ENCODE peak calls at places on chromosome 4, in six cellular contexts. One of them, this sample, is unnamed.

GRCh38 chr4:76216975-76217814 is 3.6 kb upstream of the SCARB2 start:
- DNase-seq in NCI-H526 treated with DMSO at 0.1 percent for 48 hours: no peak
- DNase-seq in CD4-positive, CD25-positive, alpha-beta regulatory T cell: no peak
- DNase-seq in HT1080: no peak
- DNase-seq in neural crest cell: no peak
- DNase-seq in ascending aorta: no peak
- DNase-seq in this sample: no peak

GRCh38 chr4:153409924-153410501 is 56.1 kb upstream of the TMEM131L start:
- DNase-seq in NCI-H526 treated with DMSO at 0.1 percent for 48 hours: no peak
- DNase-seq in CD4-positive, CD25-positive, alpha-beta regulatory T cell: no peak
- DNase-seq in HT1080: no peak
- DNase-seq in neural crest cell: no peak
- DNase-seq in ascending aorta: no peak
- DNase-seq in this sample: no peak

GRCh38 chr4:138707746-138708145 is 307.8 kb upstream of the NOCT start:
- DNase-seq in NCI-H526 treated with DMSO at 0.1 percent for 48 hours: no peak
- DNase-seq in CD4-positive, CD25-positive, alpha-beta regulatory T cell: no peak
- DNase-seq in HT1080: no peak
- DNase-seq in neural crest cell: no peak
- DNase-seq in ascending aorta: no peak
- DNase-seq in this sample: no peak

GRCh38 chr4:140099993-140100392 is 54.0 kb downstream of the MAML3 start:
- DNase-seq in NCI-H526 treated with DMSO at 0.1 percent for 48 hours: no peak
- DNase-seq in CD4-positive, CD25-positive, alpha-beta regulatory T cell: no peak
- DNase-seq in HT1080: peak; percentile 94
- DNase-seq in neural crest cell: no peak
- DNase-seq in ascending aorta: peak; percentile 45
- DNase-seq in this sample: peak; percentile 81

GRCh38 chr4:183517781-183518180 is 12.9 kb downstream of the ING2 start:
- DNase-seq in NCI-H526 treated with DMSO at 0.1 percent for 48 hours: no peak
- DNase-seq in CD4-positive, CD25-positive, alpha-beta regulatory T cell: no peak
- DNase-seq in HT1080: no peak
- DNase-seq in neural crest cell: no peak
- DNase-seq in ascending aorta: no peak
- DNase-seq in this sample: no peak

GRCh38 chr4:169934794-169935400 is 91.3 kb downstream of the MFAP3L start:
- DNase-seq in NCI-H526 treated with DMSO at 0.1 percent for 48 hours: no peak
- DNase-seq in CD4-positive, CD25-positive, alpha-beta regulatory T cell: no peak
- DNase-seq in HT1080: no peak
- DNase-seq in neural crest cell: no peak
- DNase-seq in ascending aorta: no peak
- DNase-seq in this sample: no peak

GRCh38 chr4:109967798-109968520 is 55.3 kb downstream of the EGF start:
- DNase-seq in NCI-H526 treated with DMSO at 0.1 percent for 48 hours: no peak
- DNase-seq in CD4-positive, CD25-positive, alpha-beta regulatory T cell: no peak
- DNase-seq in HT1080: peak; percentile 76
- DNase-seq in neural crest cell: no peak
- DNase-seq in ascending aorta: no peak
- DNase-seq in this sample: no peak

GRCh38 chr4:37988670-37989069 is 28.5 kb downstream of the PTTG2 start:
- DNase-seq in NCI-H526 treated with DMSO at 0.1 percent for 48 hours: no peak
- DNase-seq in CD4-positive, CD25-positive, alpha-beta regulatory T cell: no peak
- DNase-seq in HT1080: no peak
- DNase-seq in neural crest cell: no peak
- DNase-seq in ascending aorta: no peak
- DNase-seq in this sample: no peak

GRCh38 chr4:183431614-183432013 is 12.8 kb upstream of the CDKN2AIP start:
- DNase-seq in NCI-H526 treated with DMSO at 0.1 percent for 48 hours: no peak
- DNase-seq in CD4-positive, CD25-positive, alpha-beta regulatory T cell: no peak
- DNase-seq in HT1080: no peak
- DNase-seq in neural crest cell: no peak
- DNase-seq in ascending aorta: no peak
- DNase-seq in this sample: no peak

GRCh38 chr4:96146686-96147085 is 306.8 kb downstream of the PDHA2 start:
- DNase-seq in NCI-H526 treated with DMSO at 0.1 percent for 48 hours: no peak
- DNase-seq in CD4-positive, CD25-positive, alpha-beta regulatory T cell: no peak
- DNase-seq in HT1080: peak; percentile 5
- DNase-seq in neural crest cell: no peak
- DNase-seq in ascending aorta: no peak
- DNase-seq in this sample: no peak

GRCh38 chr4:52877694-52878093 is 15.6 kb downstream of the RASL11B start:
- DNase-seq in NCI-H526 treated with DMSO at 0.1 percent for 48 hours: no peak
- DNase-seq in CD4-positive, CD25-positive, alpha-beta regulatory T cell: no peak
- DNase-seq in HT1080: peak; percentile 6
- DNase-seq in neural crest cell: no peak
- DNase-seq in ascending aorta: no peak
- DNase-seq in this sample: no peak

GRCh38 chr4:145937990-145938611 is 522 bp downstream of the ZNF827 start:
- DNase-seq in NCI-H526 treated with DMSO at 0.1 percent for 48 hours: peak; percentile 22
- DNase-seq in CD4-positive, CD25-positive, alpha-beta regulatory T cell: peak; percentile 63
- DNase-seq in HT1080: peak; percentile 8
- DNase-seq in neural crest cell: peak; percentile 3
- DNase-seq in ascending aorta: no peak
- DNase-seq in this sample: no peak